ENCODE peak calls at places on chromosomes 5 and 9, in four cellular contexts. S is lower lobe of right lung, K is progenitor cell of endocrine pancreas, E is epithelial cell of esophagus. J is an unnamed sample.

GRCh38 chr5:169251685-169252084 is 49.3 kb downstream of the SLIT3 start:
- DNase-seq in S (no peak), K (no peak), E (no peak), J (no peak)

GRCh38 chr9:133945977-133946753 is 46.0 kb downstream of the VAV2 start:
- DNase-seq in S (peak), K (no peak), E (no peak), J (no peak)

GRCh38 chr9:137294684-137295312 is 7.3 kb downstream of the NRARP start:
- DNase-seq in S (no peak), K (no peak), E (peak), J (peak)

GRCh38 chr9:82538634-82539033 is 524.3 kb downstream of the RASEF start:
- DNase-seq in S (no peak), K (no peak), E (no peak), J (no peak)

GRCh38 chr9:110900917-110901316 is 137.4 kb downstream of the LPAR1 start:
- DNase-seq in S (no peak), K (no peak), E (no peak), J (no peak)

GRCh38 chr5:177478711-177479646 is 5.5 kb upstream of the DBN1 start:
- DNase-seq in S (peak), K (no peak), E (peak), J (no peak)

GRCh38 chr9:14423816-14424261 is 109.9 kb upstream of the NFIB start:
- DNase-seq in S (no peak), K (no peak), E (peak), J (no peak)

GRCh38 chr9:126326228-126327015 is at the start of gene MVB12B:
- DNase-seq in S (peak), K (peak), E (peak), J (peak)

GRCh38 chr5:147689436-147689835 is 93.1 kb downstream of the JAKMIP2 start:
- DNase-seq in S (no peak), K (no peak), E (no peak), J (no peak)

GRCh38 chr5:131112424-131112823 is 52.6 kb downstream of the HINT1 start:
- DNase-seq in S (no peak), K (no peak), E (no peak), J (no peak)

GRCh38 chr9:82810902-82811301 is 252.0 kb downstream of the RASEF start:
- DNase-seq in S (no peak), K (no peak), E (peak), J (no peak)

GRCh38 chr5:33271606-33272005 is 169.2 kb upstream of the TARS1 start:
- DNase-seq in S (no peak), K (no peak), E (no peak), J (no peak)

GRCh38 chr5:13659391-13659790 is 285.1 kb downstream of the DNAH5 start:
- DNase-seq in S (no peak), K (no peak), E (peak), J (no peak)

GRCh38 chr9:88680505-88681160 is 145.7 kb downstream of the NXNL2 start:
- DNase-seq in S (no peak), K (no peak), E (no peak), J (no peak)

GRCh38 chr9:101380295-101380694 is 4.5 kb downstream of the BAAT start:
- DNase-seq in S (no peak), K (no peak), E (peak), J (no peak)

GRCh38 chr9:4055055-4055454 is 244.8 kb downstream of the GLIS3 start:
- DNase-seq in S (no peak), K (no peak), E (no peak), J (no peak)

GRCh38 chr5:50440651-50441478 is at the start of gene EMB:
- DNase-seq in S (peak), K (peak), E (peak), J (peak)

GRCh38 chr5:936149-937144 is 43.8 kb downstream of the TRIP13 start:
- DNase-seq in S (no peak), K (no peak), E (no peak), J (no peak)

GRCh38 chr5:72767289-72768010 is 49.0 kb upstream of the TNPO1 start:
- DNase-seq in S (no peak), K (no peak), E (peak), J (no peak)

GRCh38 chr5:169696621-169697517 is 59.8 kb downstream of the DOCK2 start:
- DNase-seq in S (no peak), K (no peak), E (no peak), J (no peak)

GRCh38 chr5:67299317-67299716 is 102.7 kb upstream of the CD180 start:
- DNase-seq in S (no peak), K (no peak), E (no peak), J (no peak)

GRCh38 chr5:56328753-56329560 is 95.8 kb upstream of the ANKRD55 start:
- DNase-seq in S (no peak), K (no peak), E (peak), J (no peak)

DNA sequence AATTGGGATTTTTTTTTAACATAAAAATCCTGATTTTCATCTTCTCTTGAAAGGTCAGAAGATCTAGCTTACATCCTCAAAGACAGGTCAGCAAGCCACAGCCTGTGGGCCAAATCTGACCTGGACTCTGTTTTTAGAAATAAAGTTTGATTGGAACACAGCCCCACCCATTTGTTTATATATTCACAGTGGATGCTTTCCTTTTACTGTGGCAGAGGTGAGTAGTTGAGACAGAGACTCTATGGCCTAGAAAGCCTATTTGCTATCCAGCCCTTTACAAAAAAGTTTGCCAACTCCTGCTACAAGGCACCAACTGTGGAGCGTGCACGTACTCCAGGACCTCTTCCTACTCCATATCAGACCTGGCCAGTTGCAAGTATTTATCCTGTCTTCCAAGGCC is 13.4 kb upstream of the CCNJL start:
- DNase-seq in S (no peak), K (no peak), E (no peak), J (no peak)
- TF ChIP-seq CTCF in S (no peak), K (no peak), E (no peak), J (no peak)

GRCh38 chr5:78830647-78831046 is 154.5 kb downstream of the ARSB start:
- DNase-seq in S (no peak), K (no peak), E (no peak), J (no peak)
- TF ChIP-seq CTCF in S (no peak), K (no peak), E (no peak), J (no peak)

GRCh38 chr5:98349251-98349989 is 424.0 kb upstream of the RGMB start:
- DNase-seq in S (no peak), K (no peak), E (peak), J (no peak)
- TF ChIP-seq CTCF in S (no peak), K (peak), E (peak), J (peak)

DNA sequence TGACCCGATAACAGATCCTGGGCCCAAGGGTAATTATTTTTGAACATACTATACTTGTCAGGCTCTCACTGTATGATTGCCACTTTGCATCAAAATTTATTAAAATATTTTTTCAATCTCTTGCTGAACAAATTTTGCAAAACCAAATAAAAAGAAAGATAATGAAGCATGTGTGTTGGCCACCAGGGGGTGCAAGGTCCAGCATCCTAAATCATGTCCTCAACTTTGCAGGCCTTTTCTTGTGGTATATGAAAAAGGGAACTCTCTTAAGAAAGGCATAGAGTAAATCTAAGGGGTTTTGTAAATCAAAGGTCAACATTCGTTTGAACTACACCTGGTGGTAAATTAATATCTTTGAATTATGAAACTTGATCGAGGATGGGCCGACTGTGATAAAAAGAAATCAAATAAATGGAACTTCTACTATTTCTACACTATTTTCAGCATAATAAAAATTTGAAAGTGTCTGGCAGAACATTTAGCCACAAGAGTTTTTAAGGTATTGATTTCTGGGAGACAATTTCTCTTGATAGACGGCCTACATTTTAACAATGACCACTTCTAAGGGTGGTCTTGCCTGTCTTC is 676.5 kb downstream of the DMRTA1 start:
- DNase-seq in S (no peak), K (no peak), E (peak), J (peak)
- TF ChIP-seq CTCF in S (peak), K (peak), E (peak), J (peak)

GRCh38 chr9:35380016-35380415 is 109.9 kb upstream of the RUSC2 start:
- DNase-seq in S (no peak), K (no peak), E (no peak), J (no peak)

GRCh38 chr9:35380619-35381018 is 109.3 kb upstream of the RUSC2 start:
- DNase-seq in S (no peak), K (no peak), E (no peak), J (no peak)

GRCh38 chr9:35385042-35385441 is 104.9 kb upstream of the RUSC2 start:
- DNase-seq in S (no peak), K (no peak), E (peak), J (no peak)
- TF ChIP-seq CTCF in S (peak), K (no peak), E (peak), J (no peak)

DNA sequence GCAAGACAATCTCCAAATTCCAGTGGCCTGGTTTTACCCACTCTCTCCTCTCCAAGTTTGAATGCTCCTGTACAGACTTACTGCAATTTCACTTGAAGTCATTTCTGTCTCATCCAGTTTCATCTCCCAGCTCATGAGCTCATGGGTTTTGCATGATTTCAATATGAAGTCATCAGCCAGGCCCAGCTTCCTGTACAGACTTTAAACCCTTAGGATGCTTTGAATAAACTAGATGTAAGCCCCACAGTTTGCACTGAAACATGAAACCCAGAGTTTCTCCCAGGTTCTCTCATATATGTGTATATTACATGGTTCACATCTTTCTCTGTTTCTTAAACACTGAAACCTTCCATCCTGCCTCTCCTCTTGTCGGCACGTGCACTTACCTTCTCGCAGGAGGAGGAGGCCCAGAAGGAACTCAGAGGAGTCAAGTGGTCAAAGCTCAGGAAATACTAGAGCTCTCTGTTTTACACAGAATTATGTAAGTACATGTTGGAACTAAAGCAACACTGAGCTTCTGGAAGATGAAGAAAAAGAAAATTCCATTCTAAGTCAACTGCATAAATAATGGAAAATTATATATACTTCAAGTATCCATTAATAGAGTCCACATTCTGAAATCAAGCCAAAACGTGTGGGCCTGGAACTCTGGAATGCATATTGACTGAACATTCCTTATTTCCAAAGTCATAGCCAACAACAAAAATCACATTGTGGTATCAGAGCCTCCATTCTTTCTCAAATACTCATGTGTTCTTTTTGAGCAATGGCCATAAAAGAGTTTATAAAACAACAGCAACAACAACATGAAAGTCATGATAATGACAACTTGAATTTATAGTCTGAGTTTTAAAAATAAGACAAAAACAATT is 121.7 kb upstream of the RAI14 start:
- DNase-seq in S (no peak), K (no peak), E (peak), J (no peak)
- TF ChIP-seq CTCF in S (no peak), K (no peak), E (no peak), J (no peak)

DNA sequence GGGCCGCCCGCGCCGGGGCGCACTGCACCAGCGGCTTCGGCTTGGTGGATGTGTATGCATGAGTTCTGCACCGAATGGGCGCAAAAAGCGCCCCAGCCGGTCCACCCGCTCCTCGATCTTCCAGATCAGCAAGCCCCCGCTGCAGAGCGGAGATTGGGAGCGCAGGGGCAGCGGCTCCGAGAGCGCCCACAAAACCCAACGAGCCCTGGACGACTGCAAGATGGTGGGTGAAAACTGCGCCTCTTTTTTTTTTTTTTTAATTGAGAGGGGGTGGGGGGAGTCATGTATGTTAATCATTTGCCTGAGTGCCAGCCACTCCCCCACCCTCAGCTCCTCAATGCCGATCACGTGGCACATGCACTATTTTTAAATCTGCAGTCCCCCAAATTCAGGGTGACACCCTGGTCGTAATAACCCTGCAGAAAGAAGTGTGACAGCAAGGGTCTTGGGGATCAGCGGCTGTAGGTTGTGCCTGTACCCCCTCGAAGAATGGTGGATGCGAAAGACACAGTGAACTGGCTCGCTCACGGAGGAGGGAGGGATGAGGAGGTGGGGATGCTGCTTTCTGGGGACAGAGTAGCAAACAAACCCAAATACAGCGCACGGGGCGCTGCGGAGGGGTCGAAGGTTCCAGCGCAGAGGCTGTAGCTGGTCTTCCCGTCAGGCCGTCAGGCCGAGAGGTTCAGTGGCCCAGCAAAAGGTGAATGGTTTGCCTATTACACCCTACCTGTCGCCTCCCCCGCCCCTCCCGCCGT is 929 bp downstream of the RGS7BP start:
- DNase-seq in S (peak), K (no peak), E (no peak), J (peak)
- TF ChIP-seq CTCF in S (peak), K (peak), E (peak), J (no peak)

GRCh38 chr9:77291714-77292113 is 114.4 kb downstream of the VPS13A start:
- DNase-seq in S (no peak), K (no peak), E (peak), J (peak)
- TF ChIP-seq CTCF in S (peak), K (peak), E (peak), J (peak)